ENCODE peak calls at places on chromosomes 11 and 22, in six cellular contexts. One of them, this sample, is unnamed.

GRCh38 chr22:39130892-39131855 is 21.3 kb downstream of the CBX7 start:
- DNase-seq in prostate gland: no peak
- DNase-seq in ovary: no peak
- DNase-seq in small intestine: no peak
- DNase-seq in effector memory CD8-positive, alpha-beta T cell: no peak
- DNase-seq in EL: peak; percentile 14
- DNase-seq in this sample: peak; percentile 39

GRCh38 chr11:117226388-117227385 is 5.2 kb downstream of the PCSK7 start:
- DNase-seq in prostate gland: peak; percentile 57
- DNase-seq in ovary: no peak
- DNase-seq in small intestine: peak; percentile 87
- DNase-seq in effector memory CD8-positive, alpha-beta T cell: peak; percentile 43
- DNase-seq in EL: peak; percentile 78
- DNase-seq in this sample: peak; percentile 73

GRCh38 chr11:47983464-47984397 is 3.4 kb downstream of the PTPRJ start:
- DNase-seq in prostate gland: no peak
- DNase-seq in ovary: no peak
- DNase-seq in small intestine: peak; percentile 68
- DNase-seq in effector memory CD8-positive, alpha-beta T cell: no peak
- DNase-seq in EL: peak; percentile 60
- DNase-seq in this sample: peak; percentile 86

GRCh38 chr22:37674951-37675929 is at the start of gene LGALS1:
- DNase-seq in prostate gland: peak; percentile 91
- DNase-seq in ovary: peak; percentile 100
- DNase-seq in small intestine: peak; percentile 90
- DNase-seq in effector memory CD8-positive, alpha-beta T cell: peak; percentile 46
- DNase-seq in EL: peak; percentile 99
- DNase-seq in this sample: peak; percentile 97

GRCh38 chr11:29336727-29337212 is 680.1 kb downstream of the KCNA4 start:
- DNase-seq in prostate gland: no peak
- DNase-seq in ovary: no peak
- DNase-seq in small intestine: no peak
- DNase-seq in effector memory CD8-positive, alpha-beta T cell: no peak
- DNase-seq in EL: peak; percentile 55
- DNase-seq in this sample: peak; percentile 92

GRCh38 chr11:35586216-35586615 is 32.0 kb upstream of the FJX1 start:
- DNase-seq in prostate gland: no peak
- DNase-seq in ovary: no peak
- DNase-seq in small intestine: no peak
- DNase-seq in effector memory CD8-positive, alpha-beta T cell: no peak
- DNase-seq in EL: no peak
- DNase-seq in this sample: no peak

GRCh38 chr22:22787805-22788459 is 99.7 kb upstream of the IGLL5 start:
- DNase-seq in prostate gland: no peak
- DNase-seq in ovary: no peak
- DNase-seq in small intestine: peak; percentile 56
- DNase-seq in effector memory CD8-positive, alpha-beta T cell: peak; percentile 51
- DNase-seq in EL: peak; percentile 33
- DNase-seq in this sample: peak; percentile 49

GRCh38 chr11:72040497-72041363 is 39.6 kb downstream of the NUMA1 start:
- DNase-seq in prostate gland: peak; percentile 97
- DNase-seq in ovary: peak; percentile 98
- DNase-seq in small intestine: peak; percentile 92
- DNase-seq in effector memory CD8-positive, alpha-beta T cell: peak; percentile 71
- DNase-seq in EL: peak; percentile 92
- DNase-seq in this sample: peak; percentile 93

GRCh38 chr22:43183496-43184263 is 3.3 kb downstream of the TTLL12 start:
- DNase-seq in prostate gland: no peak
- DNase-seq in ovary: no peak
- DNase-seq in small intestine: no peak
- DNase-seq in effector memory CD8-positive, alpha-beta T cell: no peak
- DNase-seq in EL: peak; percentile 24
- DNase-seq in this sample: peak; percentile 94

GRCh38 chr11:83895516-83895915 is 609.3 kb upstream of the CCDC90B start:
- DNase-seq in prostate gland: no peak
- DNase-seq in ovary: no peak
- DNase-seq in small intestine: no peak
- DNase-seq in effector memory CD8-positive, alpha-beta T cell: no peak
- DNase-seq in EL: no peak
- DNase-seq in this sample: no peak

GRCh38 chr11:9462806-9463537 is 2.2 kb downstream of the ZNF143 start:
- DNase-seq in prostate gland: no peak
- DNase-seq in ovary: no peak
- DNase-seq in small intestine: no peak
- DNase-seq in effector memory CD8-positive, alpha-beta T cell: no peak
- DNase-seq in EL: no peak
- DNase-seq in this sample: peak; percentile 12

GRCh38 chr11:35500744-35501143 is 24.7 kb downstream of the PAMR1 start:
- DNase-seq in prostate gland: no peak
- DNase-seq in ovary: no peak
- DNase-seq in small intestine: no peak
- DNase-seq in effector memory CD8-positive, alpha-beta T cell: no peak
- DNase-seq in EL: no peak
- DNase-seq in this sample: no peak

GRCh38 chr11:83809274-83809673 is 523.1 kb upstream of the CCDC90B start:
- DNase-seq in prostate gland: no peak
- DNase-seq in ovary: no peak
- DNase-seq in small intestine: no peak
- DNase-seq in effector memory CD8-positive, alpha-beta T cell: no peak
- DNase-seq in EL: no peak
- DNase-seq in this sample: no peak

GRCh38 chr22:35743466-35743865 is 25.8 kb downstream of the APOL5 start:
- DNase-seq in prostate gland: no peak
- DNase-seq in ovary: no peak
- DNase-seq in small intestine: no peak
- DNase-seq in effector memory CD8-positive, alpha-beta T cell: no peak
- DNase-seq in EL: peak; percentile 32
- DNase-seq in this sample: no peak

GRCh38 chr11:315051-315481 is 1.2 kb downstream of the IFITM1 start:
- DNase-seq in prostate gland: no peak
- DNase-seq in ovary: no peak
- DNase-seq in small intestine: peak; percentile 53
- DNase-seq in effector memory CD8-positive, alpha-beta T cell: no peak
- DNase-seq in EL: no peak
- DNase-seq in this sample: no peak

GRCh38 chr11:133896642-133897330 is 51.5 kb upstream of the SPATA19 start:
- DNase-seq in prostate gland: no peak
- DNase-seq in ovary: no peak
- DNase-seq in small intestine: no peak
- DNase-seq in effector memory CD8-positive, alpha-beta T cell: no peak
- DNase-seq in EL: no peak
- DNase-seq in this sample: no peak

GRCh38 chr22:32579533-32580220 is 105.1 kb downstream of the FBXO7 start:
- DNase-seq in prostate gland: no peak
- DNase-seq in ovary: no peak
- DNase-seq in small intestine: no peak
- DNase-seq in effector memory CD8-positive, alpha-beta T cell: no peak
- DNase-seq in EL: peak; percentile 77
- DNase-seq in this sample: peak; percentile 23

GRCh38 chr11:10503777-10504176 is 37.2 kb downstream of the RNF141 start:
- DNase-seq in prostate gland: no peak
- DNase-seq in ovary: no peak
- DNase-seq in small intestine: no peak
- DNase-seq in effector memory CD8-positive, alpha-beta T cell: no peak
- DNase-seq in EL: no peak
- DNase-seq in this sample: no peak

GRCh38 chr22:36220457-36220921 is 18.8 kb downstream of the APOL2 start:
- DNase-seq in prostate gland: peak; percentile 61
- DNase-seq in ovary: peak; percentile 33
- DNase-seq in small intestine: peak; percentile 59
- DNase-seq in effector memory CD8-positive, alpha-beta T cell: no peak
- DNase-seq in EL: no peak
- DNase-seq in this sample: peak; percentile 90

GRCh38 chr11:80365315-80365714 is 924.5 kb upstream of the TENM4 start:
- DNase-seq in prostate gland: no peak
- DNase-seq in ovary: no peak
- DNase-seq in small intestine: peak; percentile 53
- DNase-seq in effector memory CD8-positive, alpha-beta T cell: no peak
- DNase-seq in EL: no peak
- DNase-seq in this sample: no peak

GRCh38 chr11:86484164-86484794 is 109.6 kb downstream of the CCDC81 start:
- DNase-seq in prostate gland: no peak
- DNase-seq in ovary: peak; percentile 43
- DNase-seq in small intestine: no peak
- DNase-seq in effector memory CD8-positive, alpha-beta T cell: no peak
- DNase-seq in EL: peak; percentile 94
- DNase-seq in this sample: peak; percentile 80

GRCh38 chr22:33303109-33303508 is 244.9 kb upstream of the SYN3 start:
- DNase-seq in prostate gland: no peak
- DNase-seq in ovary: no peak
- DNase-seq in small intestine: no peak
- DNase-seq in effector memory CD8-positive, alpha-beta T cell: no peak
- DNase-seq in EL: no peak
- DNase-seq in this sample: no peak

GRCh38 chr11:119147604-119148333 is 1.1 kb upstream of the ABCG4 start:
- DNase-seq in prostate gland: no peak
- DNase-seq in ovary: no peak
- DNase-seq in small intestine: no peak
- DNase-seq in effector memory CD8-positive, alpha-beta T cell: peak; percentile 13
- DNase-seq in EL: no peak
- DNase-seq in this sample: no peak